ENCODE peak calls at places on chromosome 15, in ten cellular contexts. N, I, Q, A, P, X, H, L, W and C are unnamed samples.

GRCh38 chr15:89825264-89825940 is 10.8 kb upstream of the ANPEP start:
- DNase-seq in N (no peak), I (no peak), Q (no peak), A (no peak), P (no peak), X (no peak), H (no peak), L (no peak), W (no peak), C (no peak)

GRCh38 chr15:80404719-80405553 is 754 bp downstream of the ARNT2 start:
- DNase-seq in N (no peak), I (peak; percentile 48), Q (no peak), A (peak; percentile 46), P (no peak), X (peak; percentile 50), H (peak; percentile 35), L (no peak), W (no peak), C (peak; percentile 3)

GRCh38 chr15:78638658-78639314 is 2.2 kb downstream of the CHRNB4 start:
- DNase-seq in N (no peak), I (peak; percentile 77), Q (no peak), A (no peak), P (peak; percentile 17), X (peak; percentile 84), H (peak; percentile 19), L (peak; percentile 19), W (peak; percentile 33), C (peak; percentile 38)

GRCh38 chr15:76169013-76169412 is 109.2 kb downstream of the TMEM266 start:
- DNase-seq in N (no peak), I (no peak), Q (no peak), A (no peak), P (peak; percentile 20), X (peak; percentile 57), H (peak; percentile 29), L (no peak), W (no peak), C (peak; percentile 36)

GRCh38 chr15:68411735-68412134 is 20.2 kb downstream of the ITGA11 start:
- DNase-seq in N (no peak), I (no peak), Q (no peak), A (no peak), P (no peak), X (no peak), H (no peak), L (no peak), W (no peak), C (no peak)

GRCh38 chr15:85072917-85073316 is 91.3 kb downstream of the PDE8A start:
- DNase-seq in N (no peak), I (no peak), Q (no peak), A (no peak), P (no peak), X (no peak), H (no peak), L (no peak), W (no peak), C (no peak)

GRCh38 chr15:88891540-88892254 is 3.6 kb downstream of the HAPLN3 start:
- DNase-seq in N (no peak), I (no peak), Q (no peak), A (no peak), P (no peak), X (no peak), H (no peak), L (no peak), W (no peak), C (no peak)

GRCh38 chr15:68819451-68820204 is 1.1 kb downstream of the ANP32A start:
- DNase-seq in N (peak; percentile 64), I (peak; percentile 45), Q (peak; percentile 62), A (peak; percentile 64), P (peak; percentile 57), X (peak; percentile 82), H (peak; percentile 47), L (peak; percentile 31), W (peak; percentile 21), C (peak; percentile 56)

GRCh38 chr15:51697150-51697549 is 15.8 kb downstream of the SCG3 start:
- DNase-seq in N (no peak), I (no peak), Q (no peak), A (no peak), P (peak; percentile 13), X (no peak), H (no peak), L (no peak), W (no peak), C (no peak)

GRCh38 chr15:73822998-73823397 is 50.4 kb upstream of the TBC1D21 start:
- DNase-seq in N (no peak), I (peak; percentile 32), Q (no peak), A (no peak), P (peak; percentile 18), X (peak; percentile 46), H (peak; percentile 43), L (no peak), W (no peak), C (peak; percentile 28)

GRCh38 chr15:31230630-31231485 is 95.8 kb upstream of the KLF13 start:
- DNase-seq in N (no peak), I (no peak), Q (peak; percentile 85), A (no peak), P (no peak), X (no peak), H (no peak), L (no peak), W (no peak), C (no peak)

GRCh38 chr15:34239151-34239761 is 14.4 kb downstream of the EMC4 start:
- DNase-seq in N (no peak), I (no peak), Q (no peak), A (no peak), P (peak; percentile 90), X (peak; percentile 70), H (peak; percentile 91), L (peak; percentile 46), W (no peak), C (peak; percentile 91)

GRCh38 chr15:92663250-92663951 is 7.8 kb upstream of the FAM174B start:
- DNase-seq in N (no peak), I (no peak), Q (peak; percentile 60), A (no peak), P (no peak), X (no peak), H (no peak), L (peak; percentile 14), W (no peak), C (no peak)

GRCh38 chr15:38688761-38689160 is 124.1 kb upstream of the RASGRP1 start:
- DNase-seq in N (no peak), I (no peak), Q (no peak), A (no peak), P (no peak), X (no peak), H (no peak), L (peak; percentile 51), W (peak; percentile 29), C (no peak)

GRCh38 chr15:97502038-97502437 is 458.5 kb upstream of the ARRDC4 start:
- DNase-seq in N (no peak), I (no peak), Q (no peak), A (no peak), P (peak; percentile 48), X (no peak), H (no peak), L (no peak), W (no peak), C (peak; percentile 30)

GRCh38 chr15:62439543-62440016 is 274.5 kb upstream of the C2CD4B start:
- DNase-seq in N (no peak), I (no peak), Q (no peak), A (no peak), P (peak; percentile 85), X (no peak), H (peak; percentile 75), L (no peak), W (no peak), C (peak; percentile 88)

GRCh38 chr15:47717036-47717611 is at the start of gene SEMA6D:
- DNase-seq in N (no peak), I (peak; percentile 83), Q (no peak), A (peak; percentile 71), P (peak; percentile 88), X (peak; percentile 94), H (peak; percentile 85), L (no peak), W (no peak), C (peak; percentile 73)

GRCh38 chr15:65460948-65461347 is 38.2 kb upstream of the IGDCC4 start:
- DNase-seq in N (no peak), I (no peak), Q (no peak), A (no peak), P (peak; percentile 37), X (no peak), H (peak; percentile 33), L (peak; percentile 27), W (peak; percentile 7), C (peak; percentile 54)

GRCh38 chr15:63610209-63610841 is 13.1 kb downstream of the FBXL22 start:
- DNase-seq in N (peak; percentile 63), I (peak; percentile 68), Q (peak; percentile 50), A (peak; percentile 52), P (peak; percentile 77), X (peak; percentile 91), H (peak; percentile 82), L (peak; percentile 74), W (peak; percentile 56), C (peak; percentile 88)

GRCh38 chr15:59801649-59802048 is 112.5 kb upstream of the BNIP2 start:
- DNase-seq in N (no peak), I (no peak), Q (no peak), A (no peak), P (no peak), X (peak; percentile 11), H (no peak), L (no peak), W (no peak), C (no peak)